ENCODE peak calls at places on chromosomes 6 and 20, in eight cellular contexts. U, I, N, W, L, D, Y and A are unnamed samples.
A peak's percentile ranks its signal among the peaks of the same experiment; 100 is the strongest.

GRCh38 chr6:144343736-144344428 is 58.7 kb downstream of the UTRN start:
- DNase-seq in N (peak; percentile 40), I (no peak), W (no peak), U (peak; percentile 72), D (no peak), Y (no peak), L (no peak), A (peak; percentile 46)

GRCh38 chr20:36847009-36847709 is 28.8 kb upstream of the TLDC2 start:
- DNase-seq in I (peak; percentile 80), N (no peak), W (no peak), Y (no peak), L (peak; percentile 98), D (peak; percentile 74), U (no peak), A (no peak)

GRCh38 chr6:105038259-105038658 is 81.4 kb downstream of the LIN28B start:
- DNase-seq in N (peak; percentile 53), Y (no peak), L (no peak), U (no peak), I (no peak), D (no peak), W (no peak), A (no peak)

GRCh38 chr6:170057034-170057734 is 233.7 kb downstream of the DLL1 start:
- DNase-seq in N (no peak), Y (no peak), W (no peak), U (no peak), D (no peak), I (no peak), L (no peak), A (no peak)

GRCh38 chr6:37547564-37548061 is 47.9 kb upstream of the CCDC167 start:
- DNase-seq in I (no peak), U (peak; percentile 76), Y (peak; percentile 66), L (peak; percentile 53), D (peak; percentile 58), N (no peak), W (no peak), A (no peak)

GRCh38 chr6:84774174-84775158 is 10.1 kb upstream of the TBX18 start:
- DNase-seq in Y (no peak), W (no peak), D (peak; percentile 76), I (no peak), N (peak; percentile 86), L (peak; percentile 85), U (no peak), A (peak; percentile 51)

GRCh38 chr20:40945754-40946451 is 82.7 kb upstream of the TOP1 start:
- DNase-seq in N (peak; percentile 86), I (peak; percentile 31), U (peak; percentile 81), Y (peak; percentile 68), D (peak; percentile 83), L (peak; percentile 68), W (peak; percentile 19), A (no peak)

GRCh38 chr6:89048985-89049384 is 31.6 kb upstream of the PNRC1 start:
- DNase-seq in L (peak; percentile 65), Y (peak; percentile 53), N (no peak), D (peak; percentile 30), W (no peak), I (no peak), U (no peak), A (no peak)

GRCh38 chr20:43916073-43916874 is 1.6 kb downstream of the TOX2 start:
- DNase-seq in L (peak; percentile 62), N (peak; percentile 36), U (no peak), D (peak; percentile 23), I (no peak), W (no peak), Y (no peak), A (no peak)

GRCh38 chr20:62860924-62861691 is 514 bp downstream of the TCFL5 start:
- DNase-seq in U (peak; percentile 45), L (peak; percentile 64), N (peak; percentile 46), D (peak; percentile 62), I (no peak), Y (no peak), W (no peak), A (no peak)

GRCh38 chr6:16322666-16323312 is 84.4 kb downstream of the GMPR start:
- DNase-seq in I (no peak), U (peak; percentile 55), N (peak; percentile 47), L (peak; percentile 79), Y (peak; percentile 5), W (no peak), D (peak; percentile 39), A (peak; percentile 94)

GRCh38 chr6:32046450-32047083 is 8.4 kb downstream of the CYP21A2 start:
- DNase-seq in Y (peak; percentile 17), N (peak; percentile 50), D (peak; percentile 17), W (no peak), I (peak; percentile 49), L (peak; percentile 47), U (no peak), A (no peak)

GRCh38 chr20:47868744-47869143 is 83.5 kb upstream of the SULF2 start:
- DNase-seq in W (no peak), L (no peak), I (no peak), U (no peak), N (no peak), Y (no peak), D (no peak), A (no peak)

GRCh38 chr20:7285918-7286556 is 518.6 kb downstream of the BMP2 start:
- DNase-seq in Y (peak; percentile 92), L (peak; percentile 78), I (peak; percentile 40), D (peak; percentile 92), N (peak; percentile 87), U (peak; percentile 66), W (peak; percentile 19), A (peak; percentile 78)

GRCh38 chr6:147906361-147906760 is 397.9 kb downstream of the SAMD5 start:
- DNase-seq in N (no peak), Y (peak; percentile 22), L (no peak), W (no peak), U (no peak), I (no peak), D (no peak), A (no peak)

GRCh38 chr20:49987868-49988690 is 5.3 kb downstream of the SNAI1 start:
- DNase-seq in D (no peak), L (peak; percentile 66), Y (no peak), U (no peak), W (no peak), I (no peak), N (no peak), A (no peak)

GRCh38 chr6:168440520-168441433 is at the start of gene SMOC2:
- DNase-seq in L (no peak), I (no peak), D (peak; percentile 47), U (no peak), Y (no peak), W (no peak), N (peak; percentile 56), A (no peak)

GRCh38 chr20:46978871-46979536 is 84.4 kb downstream of the EYA2 start:
- DNase-seq in W (no peak), D (no peak), N (no peak), L (no peak), U (no peak), I (no peak), Y (no peak), A (no peak)

GRCh38 chr6:116596815-116597214 is 19.5 kb upstream of the RSPH4A start:
- DNase-seq in D (peak; percentile 37), I (no peak), N (peak; percentile 59), W (no peak), L (peak; percentile 33), U (no peak), Y (peak; percentile 8), A (no peak)

GRCh38 chr20:46207031-46207549 is 89.0 kb downstream of the CD40 start:
- DNase-seq in D (no peak), I (no peak), U (no peak), W (no peak), L (peak; percentile 16), Y (no peak), N (no peak), A (no peak)

GRCh38 chr6:29211488-29211887 is 40.8 kb downstream of the OR2J2 start:
- DNase-seq in Y (no peak), I (no peak), W (no peak), N (no peak), U (no peak), L (no peak), D (no peak), A (peak; percentile 43)
- H3K9me2 ChIP-seq in Y (no peaks in the 10 kb centered on the region), I (no peaks in the 10 kb centered on the region), W (no peaks in the 10 kb centered on the region), N (peaks cover 8% of the 10 kb centered on the region), U (no peaks in the 10 kb centered on the region), L (no peaks in the 10 kb centered on the region), D (no peaks in the 10 kb centered on the region), A (no peaks in the 10 kb centered on the region)

DNA sequence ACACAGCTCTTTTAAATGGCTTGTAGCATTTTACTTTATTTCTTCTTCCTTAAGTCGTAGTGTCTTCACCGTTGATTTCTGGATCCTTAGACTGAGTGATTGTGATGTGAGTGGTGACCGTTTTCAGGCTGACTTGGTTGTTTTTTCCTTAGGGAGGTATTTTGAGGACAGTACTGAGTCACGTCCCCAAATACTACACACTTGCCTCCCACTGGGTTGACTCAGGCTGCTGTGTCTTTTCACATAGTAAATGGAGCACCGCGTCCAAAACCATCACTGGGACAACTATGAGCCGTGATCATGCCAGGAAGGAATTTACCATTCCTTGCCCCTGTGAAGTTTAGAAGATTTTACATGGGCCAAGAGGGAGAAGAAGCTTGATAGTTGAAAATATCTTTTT is 174.1 kb downstream of the FARS2 start:
- DNase-seq in I (no peak), U (no peak), D (no peak), N (no peak), Y (peak; percentile 80), W (no peak), L (peak; percentile 91), A (no peak)
- H3K27ac ChIP-seq in I (no peak overlapping the region), U (no peak overlapping the region), D (no peak overlapping the region), N (no peak overlapping the region), Y (peak overlapping the region; percentile 63), W (no peak overlapping the region), L (peak overlapping the region; percentile 73), A (no peak overlapping the region)

DNA sequence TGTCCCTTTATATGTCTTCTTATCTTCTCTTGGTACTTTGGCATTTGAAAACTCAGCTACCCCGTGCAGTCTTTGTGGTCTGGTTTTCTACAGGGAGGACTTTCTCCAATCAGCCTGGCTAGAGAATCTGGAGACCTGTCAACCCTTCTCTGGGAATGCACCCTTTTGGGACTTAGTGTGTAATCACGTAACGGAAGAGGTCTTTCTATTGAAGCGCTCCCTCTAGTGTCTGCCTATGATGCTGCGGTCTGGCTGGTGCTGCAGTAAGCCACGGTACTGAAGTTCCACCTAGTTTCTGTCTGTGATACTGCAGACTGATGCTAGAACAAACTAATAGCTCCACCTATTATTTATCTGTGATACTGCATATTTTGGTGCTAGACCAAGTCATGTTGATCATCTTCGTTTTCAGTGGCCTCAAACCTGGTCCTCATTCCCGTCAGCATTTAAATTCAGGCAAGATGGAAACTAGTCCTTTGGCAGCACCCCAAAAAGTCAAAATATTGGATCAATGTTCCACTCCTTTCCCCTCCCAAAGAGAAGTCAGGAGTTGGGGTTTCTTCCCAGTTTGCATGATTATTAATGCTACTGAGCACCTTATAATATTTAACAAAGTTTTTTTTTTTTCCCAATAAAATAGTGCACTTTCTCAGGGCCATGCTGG is 12.5 kb upstream of the SIRPB2 start:
- DNase-seq in D (peak; percentile 92), I (peak; percentile 87), N (peak; percentile 94), L (peak; percentile 95), W (peak; percentile 91), Y (peak; percentile 98), U (peak; percentile 86), A (peak; percentile 94)
- H3K9me2 ChIP-seq in D (no peaks in the 10 kb centered on the region), I (no peaks in the 10 kb centered on the region), N (peaks cover 9% of the 10 kb centered on the region), L (no peaks in the 10 kb centered on the region), W (no peaks in the 10 kb centered on the region), Y (no peaks in the 10 kb centered on the region), U (no peaks in the 10 kb centered on the region), A (no peaks in the 10 kb centered on the region)

DNA sequence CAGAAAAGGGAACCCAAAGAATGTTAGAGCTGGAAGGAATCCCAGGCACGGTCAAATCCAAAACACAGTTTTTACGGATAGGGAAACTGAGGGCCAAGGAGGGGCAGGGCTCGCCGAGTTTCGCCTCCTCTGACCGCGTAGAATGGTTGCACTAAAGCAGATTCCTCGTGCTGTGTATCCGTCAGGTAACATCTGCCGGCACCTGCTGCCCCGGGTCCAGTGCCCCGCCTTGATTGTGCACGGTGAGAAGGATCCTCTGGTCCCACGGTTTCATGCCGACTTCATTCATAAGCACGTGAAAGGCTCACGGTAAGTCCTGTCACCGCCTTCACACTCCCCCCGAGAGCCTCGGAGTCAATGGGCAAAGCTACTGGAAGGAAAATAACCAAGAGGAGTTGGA is 17.1 kb downstream of the TUBB2A start:
- DNase-seq in D (no peak), L (no peak), I (no peak), Y (no peak), U (no peak), W (no peak), N (no peak), A (no peak)
- H3K27ac ChIP-seq in D (no peak overlapping the region), L (no peak overlapping the region), I (no peak overlapping the region), Y (no peak overlapping the region), U (no peak overlapping the region), W (no peak overlapping the region), N (no peak overlapping the region), A (no peak overlapping the region)